ENCODE peak calls at places on chromosome 12, in seven cellular contexts. V, E, Y, U, I, O and N are unnamed samples.

GRCh38 chr12:1203735-1204019 is 212.7 kb downstream of the ERC1 start:
- DNase-seq in O (no peak), E (no peak), U (no peak), V (no peak), Y (no peak), I (no peak), N (no peak)

GRCh38 chr12:6435941-6436715 is 8.6 kb upstream of the CD27 start:
- DNase-seq in Y (no peak), V (no peak), I (no peak), U (no peak), O (no peak), E (no peak), N (no peak)

GRCh38 chr12:51592034-51592705 is 1.1 kb downstream of the SCN8A start:
- DNase-seq in U (no peak), Y (peak), O (peak), I (no peak), V (peak), E (no peak), N (no peak)

GRCh38 chr12:94898388-94898787 is 105.1 kb downstream of the NDUFA12 start:
- DNase-seq in O (peak), Y (no peak), I (no peak), E (no peak), V (no peak), U (no peak), N (no peak)

GRCh38 chr12:27303139-27304111 is 29.2 kb upstream of the BMAL2 start:
- DNase-seq in V (no peak), Y (no peak), U (no peak), E (no peak), O (no peak), I (no peak), N (no peak)

GRCh38 chr12:84727964-84728363 is 184.6 kb downstream of the SLC6A15 start:
- DNase-seq in O (no peak), V (no peak), I (no peak), E (no peak), U (no peak), Y (no peak), N (no peak)

GRCh38 chr12:5716221-5716620 is 228.8 kb downstream of the ANO2 start:
- DNase-seq in Y (no peak), I (no peak), V (no peak), E (no peak), O (no peak), U (no peak), N (no peak)

GRCh38 chr12:94231718-94232117 is 83.3 kb downstream of the PLXNC1 start:
- DNase-seq in O (no peak), V (no peak), E (no peak), I (no peak), U (no peak), Y (no peak), N (no peak)

GRCh38 chr12:83827860-83828259 is 1084.7 kb downstream of the SLC6A15 start:
- DNase-seq in O (no peak), V (no peak), E (no peak), U (no peak), Y (peak), I (no peak), N (no peak)

GRCh38 chr12:132285991-132286681 is 43.3 kb downstream of the GALNT9 start:
- DNase-seq in I (no peak), V (no peak), U (peak), E (no peak), Y (peak), O (no peak), N (peak)

GRCh38 chr12:48980389-48980952 is 2.3 kb downstream of the WNT1 start:
- DNase-seq in Y (no peak), U (no peak), I (peak), E (no peak), V (no peak), O (no peak), N (no peak)

GRCh38 chr12:75635606-75636444 is 124.4 kb upstream of the KRR1 start:
- DNase-seq in Y (no peak), O (peak), U (no peak), V (peak), E (no peak), I (peak), N (no peak)

GRCh38 chr12:89695100-89695499 is 13.5 kb downstream of the ATP2B1 start:
- DNase-seq in U (no peak), I (no peak), V (no peak), O (peak), Y (no peak), E (peak), N (no peak)

GRCh38 chr12:131093971-131094830 is 140.5 kb downstream of the ADGRD1 start:
- DNase-seq in V (no peak), O (no peak), I (no peak), Y (no peak), E (no peak), U (peak), N (no peak)

GRCh38 chr12:104121001-104121400 is 17.0 kb downstream of the NFYB start:
- DNase-seq in E (no peak), I (no peak), U (no peak), O (peak), V (no peak), Y (no peak), N (no peak)

GRCh38 chr12:46667547-46667946 is 158.2 kb downstream of the SLC38A4 start:
- DNase-seq in O (peak), I (no peak), Y (no peak), V (no peak), U (no peak), E (no peak), N (no peak)

GRCh38 chr12:63276537-63277365 is 125.8 kb upstream of the AVPR1A start:
- DNase-seq in I (peak), U (no peak), E (no peak), O (no peak), Y (peak), V (no peak), N (no peak)

GRCh38 chr12:103495158-103495782 is 498 bp downstream of the C12orf42 start:
- DNase-seq in Y (peak), U (no peak), E (no peak), I (peak), O (no peak), V (no peak), N (peak)

GRCh38 chr12:9741726-9742125 is 8.8 kb upstream of the CLECL1 start:
- DNase-seq in O (no peak), I (peak), V (no peak), E (no peak), U (no peak), Y (no peak), N (no peak)

GRCh38 chr12:16473610-16474326 is 126.3 kb downstream of the MGST1 start:
- DNase-seq in V (peak), E (no peak), I (no peak), Y (no peak), O (peak), U (no peak), N (no peak)

GRCh38 chr12:78260976-78261375 is 430.3 kb downstream of the NAV3 start:
- DNase-seq in E (no peak), V (no peak), U (no peak), Y (no peak), I (no peak), O (no peak), N (no peak)

GRCh38 chr12:99053599-99054362 is 408.7 kb downstream of the APAF1 start:
- DNase-seq in U (no peak), I (no peak), Y (no peak), V (peak), E (no peak), O (no peak), N (no peak)

GRCh38 chr12:75478395-75478794 is 2.2 kb upstream of the GLIPR1 start:
- DNase-seq in V (no peak), O (peak), E (no peak), I (no peak), Y (no peak), U (no peak), N (no peak)

GRCh38 chr12:6056406-6057211 is 67.9 kb downstream of the VWF start:
- DNase-seq in E (no peak), Y (peak), U (no peak), V (no peak), I (no peak), O (no peak), N (no peak)

GRCh38 chr12:50929831-50930230 is 22.5 kb upstream of the HIGD1C start:
- DNase-seq in O (no peak), U (no peak), I (no peak), V (no peak), Y (no peak), E (no peak), N (peak)

GRCh38 chr12:69929531-69929930 is 104.5 kb downstream of the MYRFL start:
- DNase-seq in E (no peak), V (no peak), U (no peak), I (no peak), O (no peak), Y (no peak), N (no peak)

GRCh38 chr12:103756443-103756842 is 84.6 kb downstream of the NT5DC3 start:
- DNase-seq in E (no peak), U (no peak), V (no peak), Y (no peak), I (no peak), O (no peak), N (no peak)

GRCh38 chr12:51147309-51147708 is 25.6 kb downstream of the TFCP2 start:
- DNase-seq in V (no peak), O (no peak), U (no peak), I (no peak), E (no peak), Y (no peak), N (no peak)

GRCh38 chr12:106246891-106247730 is 709 bp downstream of the CKAP4 start:
- DNase-seq in U (peak), E (no peak), V (no peak), O (peak), I (peak), Y (peak), N (peak)

GRCh38 chr12:116697305-116698130 is 40.4 kb downstream of the SPRING1 start:
- DNase-seq in U (no peak), O (no peak), I (peak), E (no peak), Y (peak), V (no peak), N (peak)

GRCh38 chr12:28507055-28507454 is 316.8 kb downstream of the CCDC91 start:
- DNase-seq in V (peak), E (no peak), I (no peak), O (peak), Y (no peak), U (no peak), N (no peak)

GRCh38 chr12:110199360-110200123 is 75.4 kb downstream of the IFT81 start:
- DNase-seq in V (no peak), Y (no peak), E (no peak), O (peak), U (no peak), I (no peak), N (no peak)